ENCODE peak calls at places on chromosomes 13 and 19, in eight cellular contexts. One of them, this sample, is unnamed.

GRCh38 chr13:112714772-112715569 is 25.1 kb downstream of the ATP11A start:
- DNase-seq in tibial nerve: no peak
- DNase-seq in tibial artery: peak; percentile 8
- DNase-seq in ovary: peak; percentile 25
- DNase-seq in Peyer's patch: peak; percentile 29
- DNase-seq in endodermal cell: no peak
- DNase-seq in thoracic aorta: no peak
- DNase-seq in pancreas: no peak
- DNase-seq in this sample: no peak

GRCh38 chr13:43782686-43783085 is 4.1 kb downstream of the ENOX1 start:
- DNase-seq in tibial nerve: no peak
- DNase-seq in tibial artery: no peak
- DNase-seq in ovary: no peak
- DNase-seq in Peyer's patch: no peak
- DNase-seq in endodermal cell: no peak
- DNase-seq in thoracic aorta: no peak
- DNase-seq in pancreas: no peak
- DNase-seq in this sample: no peak

GRCh38 chr13:113631341-113632095 is 26.5 kb downstream of the ATP4B start:
- DNase-seq in tibial nerve: no peak
- DNase-seq in tibial artery: no peak
- DNase-seq in ovary: no peak
- DNase-seq in Peyer's patch: peak; percentile 26
- DNase-seq in endodermal cell: no peak
- DNase-seq in thoracic aorta: no peak
- DNase-seq in pancreas: no peak
- DNase-seq in this sample: no peak

GRCh38 chr13:32902898-32903297 is 113.3 kb upstream of the KL start:
- DNase-seq in tibial nerve: peak; percentile 69
- DNase-seq in tibial artery: peak; percentile 81
- DNase-seq in ovary: peak; percentile 22
- DNase-seq in Peyer's patch: no peak
- DNase-seq in endodermal cell: peak; percentile 78
- DNase-seq in thoracic aorta: peak; percentile 17
- DNase-seq in pancreas: peak; percentile 12
- DNase-seq in this sample: no peak

GRCh38 chr13:36148436-36148835 is 17.3 kb upstream of the DCLK1 start:
- DNase-seq in tibial nerve: no peak
- DNase-seq in tibial artery: no peak
- DNase-seq in ovary: no peak
- DNase-seq in Peyer's patch: no peak
- DNase-seq in endodermal cell: no peak
- DNase-seq in thoracic aorta: no peak
- DNase-seq in pancreas: no peak
- DNase-seq in this sample: no peak

GRCh38 chr19:38401148-38401547 is 1.7 kb upstream of the FAM98C start:
- DNase-seq in tibial nerve: no peak
- DNase-seq in tibial artery: no peak
- DNase-seq in ovary: no peak
- DNase-seq in Peyer's patch: no peak
- DNase-seq in endodermal cell: no peak
- DNase-seq in thoracic aorta: no peak
- DNase-seq in pancreas: no peak
- DNase-seq in this sample: no peak

GRCh38 chr19:41327499-41328156 is 17.7 kb downstream of the CCDC97 start:
- DNase-seq in tibial nerve: no peak
- DNase-seq in tibial artery: peak; percentile 73
- DNase-seq in ovary: peak; percentile 47
- DNase-seq in Peyer's patch: peak; percentile 84
- DNase-seq in endodermal cell: peak; percentile 76
- DNase-seq in thoracic aorta: no peak
- DNase-seq in pancreas: peak; percentile 69
- DNase-seq in this sample: peak; percentile 72

GRCh38 chr19:49614096-49614857 is 23.3 kb downstream of the PRR12 start:
- DNase-seq in tibial nerve: no peak
- DNase-seq in tibial artery: no peak
- DNase-seq in ovary: no peak
- DNase-seq in Peyer's patch: no peak
- DNase-seq in endodermal cell: no peak
- DNase-seq in thoracic aorta: no peak
- DNase-seq in pancreas: no peak
- DNase-seq in this sample: no peak

GRCh38 chr19:3175761-3176714 is 2.5 kb upstream of the S1PR4 start:
- DNase-seq in tibial nerve: no peak
- DNase-seq in tibial artery: no peak
- DNase-seq in ovary: no peak
- DNase-seq in Peyer's patch: peak; percentile 61
- DNase-seq in endodermal cell: no peak
- DNase-seq in thoracic aorta: no peak
- DNase-seq in pancreas: no peak
- DNase-seq in this sample: no peak

GRCh38 chr13:112324121-112324520 is 52.0 kb upstream of the SPACA7 start:
- DNase-seq in tibial nerve: no peak
- DNase-seq in tibial artery: no peak
- DNase-seq in ovary: no peak
- DNase-seq in Peyer's patch: no peak
- DNase-seq in endodermal cell: peak; percentile 53
- DNase-seq in thoracic aorta: no peak
- DNase-seq in pancreas: no peak
- DNase-seq in this sample: no peak

GRCh38 chr19:38035515-38036495 is 128.8 kb downstream of the SIPA1L3 start:
- DNase-seq in tibial nerve: no peak
- DNase-seq in tibial artery: no peak
- DNase-seq in ovary: no peak
- DNase-seq in Peyer's patch: no peak
- DNase-seq in endodermal cell: no peak
- DNase-seq in thoracic aorta: no peak
- DNase-seq in pancreas: no peak
- DNase-seq in this sample: no peak

GRCh38 chr13:69324109-69324886 is 783.3 kb upstream of the ATXN8OS start:
- DNase-seq in tibial nerve: no peak
- DNase-seq in tibial artery: no peak
- DNase-seq in ovary: no peak
- DNase-seq in Peyer's patch: no peak
- DNase-seq in endodermal cell: no peak
- DNase-seq in thoracic aorta: no peak
- DNase-seq in pancreas: no peak
- DNase-seq in this sample: no peak
- TF ChIP-seq CTCF in tibial nerve: no peak
- TF ChIP-seq CTCF in tibial artery: no peak
- TF ChIP-seq CTCF in ovary: no peak
- TF ChIP-seq CTCF in Peyer's patch: no peak
- TF ChIP-seq CTCF in endodermal cell: peak; percentile 61
- TF ChIP-seq CTCF in thoracic aorta: no peak
- TF ChIP-seq CTCF in pancreas: no peak
- TF ChIP-seq CTCF in this sample: no peak

GRCh38 chr19:1646931-1647663 is 5.3 kb downstream of the TCF3 start:
- DNase-seq in tibial nerve: no peak
- DNase-seq in tibial artery: no peak
- DNase-seq in ovary: no peak
- DNase-seq in Peyer's patch: no peak
- DNase-seq in endodermal cell: no peak
- DNase-seq in thoracic aorta: no peak
- DNase-seq in pancreas: no peak
- DNase-seq in this sample: no peak

GRCh38 chr19:1648156-1648925 is 4.1 kb downstream of the TCF3 start:
- DNase-seq in tibial nerve: no peak
- DNase-seq in tibial artery: no peak
- DNase-seq in ovary: no peak
- DNase-seq in Peyer's patch: no peak
- DNase-seq in endodermal cell: no peak
- DNase-seq in thoracic aorta: no peak
- DNase-seq in pancreas: no peak
- DNase-seq in this sample: no peak

GRCh38 chr19:1646149-1646930 is 6.1 kb downstream of the TCF3 start:
- DNase-seq in tibial nerve: no peak
- DNase-seq in tibial artery: no peak
- DNase-seq in ovary: no peak
- DNase-seq in Peyer's patch: no peak
- DNase-seq in endodermal cell: no peak
- DNase-seq in thoracic aorta: no peak
- DNase-seq in pancreas: no peak
- DNase-seq in this sample: no peak

GRCh38 chr19:1648926-1649541 is 3.4 kb downstream of the TCF3 start:
- DNase-seq in tibial nerve: no peak
- DNase-seq in tibial artery: no peak
- DNase-seq in ovary: no peak
- DNase-seq in Peyer's patch: no peak
- DNase-seq in endodermal cell: no peak
- DNase-seq in thoracic aorta: no peak
- DNase-seq in pancreas: no peak
- DNase-seq in this sample: no peak

DNA sequence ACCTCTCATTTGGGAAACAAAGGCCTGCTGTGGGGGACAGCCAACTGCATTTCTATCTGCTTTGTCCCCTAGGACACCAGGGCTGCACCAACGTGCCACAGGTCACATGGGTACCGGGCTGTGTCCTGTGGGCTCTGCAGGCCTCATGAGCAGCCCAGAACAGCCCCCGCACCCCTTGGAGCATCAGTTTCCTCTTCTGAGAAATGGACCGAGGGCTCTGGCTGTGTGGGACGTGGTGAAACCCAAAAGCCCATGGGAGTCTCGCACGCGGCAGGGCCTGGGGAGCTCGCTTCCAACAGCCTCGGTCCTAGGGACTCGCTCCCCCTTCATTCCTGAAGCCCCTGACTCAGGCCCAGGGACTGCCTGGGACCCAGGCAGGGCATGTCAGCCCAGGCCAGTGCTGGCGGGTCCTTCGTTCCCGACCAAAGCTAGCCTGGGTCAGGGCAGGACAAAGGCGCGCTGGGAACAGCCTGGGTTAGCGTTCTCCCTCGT is 4.7 kb downstream of the TCF3 start:
- DNase-seq in tibial nerve: no peak
- DNase-seq in tibial artery: no peak
- DNase-seq in ovary: no peak
- DNase-seq in Peyer's patch: no peak
- DNase-seq in endodermal cell: no peak
- DNase-seq in thoracic aorta: no peak
- DNase-seq in pancreas: no peak
- DNase-seq in this sample: no peak
- H3K36me3 ChIP-seq in tibial nerve: peaks cover 6% of the 10 kb centered on the region
- H3K36me3 ChIP-seq in tibial artery: peaks cover 37% of the 10 kb centered on the region
- H3K36me3 ChIP-seq in ovary: no peaks in the 10 kb centered on the region
- H3K36me3 ChIP-seq in Peyer's patch: no peaks in the 10 kb centered on the region
- H3K36me3 ChIP-seq in endodermal cell: peaks cover 54% of the 10 kb centered on the region
- H3K36me3 ChIP-seq in thoracic aorta: no peaks in the 10 kb centered on the region
- H3K36me3 ChIP-seq in pancreas: no peaks in the 10 kb centered on the region
- H3K36me3 ChIP-seq in this sample: peaks cover 67% of the 10 kb centered on the region

GRCh38 chr13:25371608-25372274 is at the start of gene ATP8A2:
- DNase-seq in tibial nerve: no peak
- DNase-seq in tibial artery: no peak
- DNase-seq in ovary: no peak
- DNase-seq in Peyer's patch: no peak
- DNase-seq in endodermal cell: peak; percentile 71
- DNase-seq in thoracic aorta: no peak
- DNase-seq in pancreas: no peak
- DNase-seq in this sample: no peak
- H3K27me3 ChIP-seq in tibial nerve: peaks cover 63% of the 10 kb centered on the region
- H3K27me3 ChIP-seq in tibial artery: peaks cover 67% of the 10 kb centered on the region
- H3K27me3 ChIP-seq in ovary: no peaks in the 10 kb centered on the region
- H3K27me3 ChIP-seq in Peyer's patch: no peaks in the 10 kb centered on the region
- H3K27me3 ChIP-seq in endodermal cell: peaks cover 71% of the 10 kb centered on the region
- H3K27me3 ChIP-seq in thoracic aorta: no peaks in the 10 kb centered on the region
- H3K27me3 ChIP-seq in pancreas: no peaks in the 10 kb centered on the region
- H3K27me3 ChIP-seq in this sample: peaks cover 4% of the 10 kb centered on the region

DNA sequence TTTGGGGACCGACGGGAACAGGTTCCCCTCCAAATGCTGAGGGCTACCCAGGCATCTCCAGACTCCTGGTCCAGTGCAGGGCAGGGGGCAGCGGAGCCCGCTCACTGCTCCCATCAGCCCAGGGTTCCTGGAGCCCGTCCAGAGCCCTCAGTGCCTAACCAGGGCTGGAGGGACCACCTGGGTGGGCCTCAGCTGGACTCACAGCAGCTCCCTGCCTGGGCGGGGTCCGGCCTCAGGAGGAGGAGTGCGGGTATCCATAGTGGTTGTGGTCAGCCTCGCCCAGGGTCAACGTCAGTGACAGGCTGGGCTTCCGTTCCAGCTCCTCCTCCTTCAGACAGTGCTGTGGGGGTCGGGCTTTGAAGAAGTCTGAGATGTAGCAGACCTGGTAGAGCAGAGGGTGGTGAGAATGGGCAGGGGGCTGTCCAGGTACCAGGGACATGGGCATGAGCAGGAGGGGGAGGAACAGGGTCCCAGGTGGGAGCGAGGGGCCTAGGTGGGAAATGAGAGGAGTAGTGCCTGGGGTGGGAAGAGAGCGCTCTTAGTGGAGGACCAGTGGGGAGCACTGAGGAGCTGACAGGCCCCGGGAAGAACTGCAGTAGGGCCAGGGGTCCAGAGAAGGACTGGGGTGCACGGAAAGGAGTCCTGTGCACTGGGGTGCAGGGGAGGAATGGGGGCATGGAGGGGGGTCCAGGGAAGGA is 9.9 kb downstream of the PLPP2 start:
- DNase-seq in tibial nerve: no peak
- DNase-seq in tibial artery: no peak
- DNase-seq in ovary: no peak
- DNase-seq in Peyer's patch: no peak
- DNase-seq in endodermal cell: no peak
- DNase-seq in thoracic aorta: no peak
- DNase-seq in pancreas: no peak
- DNase-seq in this sample: no peak
- TF ChIP-seq CTCF in tibial nerve: no peak
- TF ChIP-seq CTCF in tibial artery: no peak
- TF ChIP-seq CTCF in ovary: no peak
- TF ChIP-seq CTCF in Peyer's patch: no peak
- TF ChIP-seq CTCF in endodermal cell: no peak
- TF ChIP-seq CTCF in thoracic aorta: no peak
- TF ChIP-seq CTCF in pancreas: no peak
- TF ChIP-seq CTCF in this sample: no peak

DNA sequence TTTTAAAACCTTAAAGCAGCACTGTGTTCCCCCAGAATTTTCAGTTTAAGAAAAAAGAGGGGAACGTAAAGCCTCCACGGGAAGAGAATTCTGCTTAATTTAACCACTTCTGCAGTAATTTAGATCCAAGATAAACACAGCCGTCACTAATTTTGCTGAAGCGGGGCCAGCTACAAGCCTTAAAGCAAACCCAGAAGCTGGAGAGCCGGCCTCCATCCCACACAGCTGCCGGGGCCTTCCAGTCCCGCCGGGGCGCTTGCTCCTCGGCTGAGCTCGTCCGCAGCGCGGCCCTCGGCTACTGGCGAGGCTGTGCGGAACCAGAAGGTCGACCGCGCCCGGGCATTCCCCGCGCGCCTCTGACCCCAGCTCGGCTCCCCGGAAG is 967 bp downstream of the ANKRD10 start:
- DNase-seq in tibial nerve: no peak
- DNase-seq in tibial artery: no peak
- DNase-seq in ovary: no peak
- DNase-seq in Peyer's patch: no peak
- DNase-seq in endodermal cell: no peak
- DNase-seq in thoracic aorta: no peak
- DNase-seq in pancreas: no peak
- DNase-seq in this sample: no peak
- H3K36me3 ChIP-seq in tibial nerve: no peaks in the 10 kb centered on the region
- H3K36me3 ChIP-seq in tibial artery: peaks cover 2% of the 10 kb centered on the region
- H3K36me3 ChIP-seq in ovary: no peaks in the 10 kb centered on the region
- H3K36me3 ChIP-seq in Peyer's patch: no peaks in the 10 kb centered on the region
- H3K36me3 ChIP-seq in endodermal cell: peaks cover 25% of the 10 kb centered on the region
- H3K36me3 ChIP-seq in thoracic aorta: peaks cover 2% of the 10 kb centered on the region
- H3K36me3 ChIP-seq in pancreas: no peaks in the 10 kb centered on the region
- H3K36me3 ChIP-seq in this sample: peaks cover 16% of the 10 kb centered on the region

GRCh38 chr19:32748497-32748896 is 28.9 kb downstream of the TDRD12 start:
- DNase-seq in tibial nerve: no peak
- DNase-seq in tibial artery: no peak
- DNase-seq in ovary: no peak
- DNase-seq in Peyer's patch: no peak
- DNase-seq in endodermal cell: peak; percentile 66
- DNase-seq in thoracic aorta: no peak
- DNase-seq in pancreas: no peak
- DNase-seq in this sample: no peak
- H3K27me3 ChIP-seq in tibial nerve: peaks cover 12% of the 10 kb centered on the region
- H3K27me3 ChIP-seq in tibial artery: peaks cover 12% of the 10 kb centered on the region
- H3K27me3 ChIP-seq in ovary: no peaks in the 10 kb centered on the region
- H3K27me3 ChIP-seq in Peyer's patch: no peaks in the 10 kb centered on the region
- H3K27me3 ChIP-seq in endodermal cell: no peaks in the 10 kb centered on the region
- H3K27me3 ChIP-seq in thoracic aorta: no peaks in the 10 kb centered on the region
- H3K27me3 ChIP-seq in pancreas: no peaks in the 10 kb centered on the region
- H3K27me3 ChIP-seq in this sample: no peaks in the 10 kb centered on the region